ENCODE peak calls at places on chromosomes 3 and 15, in four cellular contexts. E, X, Y and D are unnamed samples. For H3K4me1, the result is how much of the 10 kb centered on the place peaks cover.

GRCh38 chr3:192851821-192852352 is 65.8 kb downstream of the MB21D2 start:
- DNase-seq in E (peak), X (peak), Y (no peak), D (no peak)

GRCh38 chr15:67865766-67866165 is 25.9 kb upstream of the RNU6-1 start:
- DNase-seq in E (no peak), X (no peak), Y (no peak), D (no peak)

GRCh38 chr3:24591661-24592555 is 97.3 kb upstream of the THRB start:
- DNase-seq in E (peak), X (peak), Y (no peak), D (no peak)

GRCh38 chr15:91521996-91522395 is 331.5 kb upstream of the SLCO3A1 start:
- DNase-seq in E (no peak), X (peak), Y (no peak), D (no peak)

GRCh38 chr3:12588039-12588673 is 31.3 kb downstream of the MKRN2 start:
- DNase-seq in E (no peak), X (no peak), Y (no peak), D (no peak)

GRCh38 chr3:129663045-129663446 is 56.6 kb upstream of the PLXND1 start:
- DNase-seq in E (no peak), X (peak), Y (no peak), D (no peak)

GRCh38 chr15:31147943-31148621 is 46.6 kb upstream of the TRPM1 start:
- DNase-seq in E (peak), X (no peak), Y (no peak), D (no peak)

GRCh38 chr3:33791477-33792166 is 6.8 kb upstream of the PDCD6IP start:
- DNase-seq in E (peak), X (peak), Y (no peak), D (no peak)

GRCh38 chr3:172515130-172515918 is 7.9 kb downstream of the TNFSF10 start:
- DNase-seq in E (no peak), X (no peak), Y (no peak), D (no peak)

GRCh38 chr3:12287727-12288465 is 974 bp upstream of the PPARG start:
- DNase-seq in E (peak), X (no peak), Y (peak), D (no peak)

GRCh38 chr3:117842086-117842485 is 1132.5 kb downstream of the TUSC7 start:
- DNase-seq in E (no peak), X (no peak), Y (no peak), D (no peak)

GRCh38 chr15:56432304-56432703 is 32.6 kb downstream of the MNS1 start:
- DNase-seq in E (no peak), X (no peak), Y (no peak), D (no peak)

GRCh38 chr3:123559040-123559861 is 25.6 kb downstream of the HACD2 start:
- DNase-seq in E (no peak), X (no peak), Y (peak), D (no peak)

GRCh38 chr3:62922326-62922725 is 47.1 kb upstream of the CADPS start:
- DNase-seq in E (no peak), X (no peak), Y (no peak), D (no peak)

GRCh38 chr3:21435871-21436270 is 315.1 kb downstream of the ZNF385D start:
- DNase-seq in E (no peak), X (no peak), Y (no peak), D (no peak)

GRCh38 chr3:56737001-56737400 is 53.9 kb upstream of the TASOR start:
- DNase-seq in E (no peak), X (no peak), Y (no peak), D (no peak)

GRCh38 chr3:81764665-81765064 is 3.2 kb upstream of the GBE1 start:
- DNase-seq in E (no peak), X (no peak), Y (no peak), D (no peak)

GRCh38 chr15:70272565-70273355 is 175.0 kb upstream of the TLE3 start:
- DNase-seq in E (no peak), X (no peak), Y (no peak), D (no peak)

GRCh38 chr3:128312271-128312670 is 154.4 kb downstream of the DNAJB8 start:
- DNase-seq in E (no peak), X (no peak), Y (no peak), D (no peak)

GRCh38 chr15:63517614-63518013 is 13.2 kb downstream of the USP3 start:
- DNase-seq in E (no peak), X (no peak), Y (no peak), D (no peak)

GRCh38 chr3:108006077-108006675 is 84.7 kb downstream of the CD47 start:
- DNase-seq in E (peak), X (peak), Y (no peak), D (no peak)

GRCh38 chr3:10674593-10674992 is 141.4 kb upstream of the SLC6A11 start:
- DNase-seq in E (no peak), X (no peak), Y (no peak), D (no peak)

GRCh38 chr3:23490459-23490858 is 287.3 kb downstream of the UBE2E2 start:
- DNase-seq in E (no peak), X (peak), Y (no peak), D (no peak)

GRCh38 chr3:180278583-180279188 is 241.9 kb upstream of the PEX5L start:
- DNase-seq in E (no peak), X (no peak), Y (no peak), D (no peak)

GRCh38 chr15:97470417-97470816 is 490.1 kb upstream of the ARRDC4 start:
- DNase-seq in E (no peak), X (no peak), Y (no peak), D (no peak)

GRCh38 chr15:33581032-33581431 is 270.3 kb downstream of the RYR3 start:
- DNase-seq in E (no peak), X (peak), Y (no peak), D (no peak)

GRCh38 chr3:189227249-189227648 is 55.5 kb downstream of the TPRG1 start:
- DNase-seq in E (no peak), X (no peak), Y (no peak), D (no peak)

GRCh38 chr15:67033521-67033920 is 31.9 kb upstream of the SMAD3 start:
- DNase-seq in E (peak), X (no peak), Y (no peak), D (peak)

GRCh38 chr3:138494607-138494929 is 60.2 kb downstream of the ESYT3 start:
- DNase-seq in E (no peak), X (no peak), Y (no peak), D (no peak)

GRCh38 chr15:82098674-82099073 is 52.9 kb upstream of the MEX3B start:
- DNase-seq in E (no peak), X (no peak), Y (no peak), D (no peak)

GRCh38 chr3:23240386-23240785 is 37.3 kb downstream of the UBE2E2 start:
- DNase-seq in E (no peak), X (no peak), Y (no peak), D (no peak)

GRCh38 chr3:123651449-123652345 is 66.8 kb upstream of the HACD2 start:
- DNase-seq in E (no peak), X (no peak), Y (no peak), D (no peak)

GRCh38 chr15:39131605-39132004 is 449.3 kb upstream of the THBS1 start:
- DNase-seq in E (no peak), X (no peak), Y (no peak), D (no peak)
- H3K4me1 ChIP-seq in E (under half), X (half or more), Y (under half), D (under half)

GRCh38 chr3:14430706-14431470 is 28.5 kb downstream of the SLC6A6 start:
- DNase-seq in E (no peak), X (peak), Y (no peak), D (no peak)
- H3K4me3 ChIP-seq in E (no peak), X (no peak), Y (no peak), D (peak)

DNA sequence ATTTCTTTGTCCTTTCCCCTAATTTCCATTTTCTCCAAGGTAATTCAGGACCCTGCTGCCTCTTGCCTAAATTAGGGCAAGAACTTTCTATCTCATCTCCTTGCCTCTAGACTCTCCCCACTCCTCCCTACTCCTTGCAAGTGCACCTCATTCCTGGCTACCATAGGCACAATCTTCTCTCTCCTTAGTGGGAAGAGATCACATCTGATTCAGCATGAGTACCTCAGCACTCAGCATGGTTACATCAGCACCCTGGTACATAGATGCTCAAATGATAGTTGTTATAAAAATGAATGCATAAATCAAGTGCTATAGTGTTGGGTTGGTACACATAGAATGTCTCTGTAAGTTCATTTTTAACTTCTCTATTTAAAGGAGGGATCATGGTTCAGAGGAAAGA is 313.4 kb upstream of the RASGRP1 start:
- DNase-seq in E (no peak), X (no peak), Y (no peak), D (no peak)
- H3K4me1 ChIP-seq in E (under half), X (under half), Y (under half), D (under half)

DNA sequence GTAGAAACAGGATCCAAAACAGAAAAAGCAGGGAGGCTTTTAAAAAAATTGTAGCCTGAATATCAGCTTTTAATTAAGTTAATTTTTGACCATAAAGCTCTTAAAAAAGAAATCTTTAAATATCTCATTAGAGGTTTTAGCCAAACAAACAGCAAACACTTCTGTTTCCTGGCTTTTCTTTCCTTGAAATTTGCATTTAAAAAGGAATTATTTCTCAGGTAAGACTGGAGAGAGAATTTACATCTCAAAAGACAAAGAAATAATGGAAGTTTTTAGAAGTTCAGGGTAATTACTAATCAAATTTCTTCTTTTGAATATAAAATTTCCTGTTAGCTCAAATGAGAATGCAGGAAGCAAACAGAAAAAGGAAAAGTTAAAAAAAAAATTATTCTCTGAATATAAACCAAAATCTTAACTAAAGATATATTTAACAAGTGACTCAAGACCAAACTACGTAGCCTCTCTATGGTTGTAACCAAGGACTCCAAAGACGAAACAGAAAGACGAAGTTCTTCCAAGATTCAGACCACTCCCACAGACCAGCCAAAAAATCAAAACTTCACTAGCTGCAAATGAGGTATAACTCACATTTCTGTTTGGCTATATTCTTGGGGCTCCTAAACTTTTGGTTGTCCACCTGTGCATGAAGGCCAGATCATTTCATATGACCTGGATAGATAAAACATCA is 846.6 kb upstream of the ALCAM start:
- DNase-seq in E (no peak), X (no peak), Y (no peak), D (no peak)
- H3K4me3 ChIP-seq in E (no peak), X (no peak), Y (no peak), D (no peak)

GRCh38 chr3:43964640-43965039 is 273.9 kb downstream of the ABHD5 start:
- DNase-seq in E (no peak), X (no peak), Y (no peak), D (no peak)
- H3K4me1 ChIP-seq in E (under half), X (under half), Y (under half), D (under half)

DNA sequence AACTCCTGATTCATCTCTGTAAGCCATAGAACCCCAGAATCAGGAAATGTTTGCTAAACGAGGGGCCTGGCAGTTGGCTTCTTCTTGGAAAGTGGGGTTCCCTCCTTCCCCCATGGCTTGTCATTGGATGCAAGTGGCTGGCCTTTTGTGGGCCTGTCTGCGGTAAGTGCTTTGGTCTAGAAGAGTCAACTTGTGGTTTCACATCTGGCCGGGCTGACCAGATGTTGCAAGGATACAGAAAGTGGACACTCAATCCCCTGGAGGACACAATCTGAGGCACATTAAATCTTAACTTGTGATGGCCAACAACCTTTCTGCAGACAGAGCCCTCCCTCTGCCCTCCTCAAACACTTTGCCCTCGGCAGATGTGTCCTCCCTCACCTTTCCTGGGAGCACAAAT is 1.1 kb downstream of the FAH start:
- DNase-seq in E (no peak), X (no peak), Y (no peak), D (no peak)
- H3K4me3 ChIP-seq in E (peak), X (peak), Y (peak), D (peak)

DNA sequence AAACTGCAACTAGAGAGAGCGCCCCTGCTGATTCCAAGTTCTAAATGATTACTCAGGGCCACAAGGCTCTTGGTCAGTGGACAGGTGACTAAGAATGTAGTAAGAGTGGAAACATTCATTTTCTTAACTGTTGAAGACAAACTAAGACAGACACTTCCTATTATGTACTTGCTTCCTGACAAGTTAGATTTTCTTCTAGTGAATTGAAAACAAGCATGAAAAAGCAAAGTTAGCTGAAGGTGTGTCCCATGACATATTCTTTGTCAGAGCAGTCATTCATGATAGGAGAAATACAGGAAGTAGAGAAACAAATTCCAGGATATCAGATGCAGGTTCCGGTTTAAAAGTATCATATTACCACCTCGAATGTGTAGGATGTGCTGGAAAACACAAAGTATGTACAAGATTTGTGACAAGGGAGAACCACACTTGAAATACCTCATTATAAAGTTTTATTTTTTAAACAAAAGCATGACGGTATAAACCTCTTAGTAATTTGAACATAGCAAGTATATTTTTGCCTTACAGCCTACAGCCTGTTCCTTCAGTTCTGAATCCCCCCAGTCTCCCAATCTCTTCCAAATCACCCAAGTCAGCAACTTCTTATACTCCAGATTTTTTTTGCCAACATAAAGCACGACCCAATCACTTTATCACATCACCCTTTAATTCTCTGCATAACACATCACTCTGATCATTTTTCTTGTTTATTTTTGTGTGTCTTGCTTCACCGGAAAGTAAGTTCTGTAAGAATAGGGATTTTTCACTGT is 6.2 kb downstream of the TSPAN3 start:
- DNase-seq in E (no peak), X (peak), Y (no peak), D (no peak)
- H3K4me1 ChIP-seq in E (under half), X (half or more), Y (under half), D (under half)

DNA sequence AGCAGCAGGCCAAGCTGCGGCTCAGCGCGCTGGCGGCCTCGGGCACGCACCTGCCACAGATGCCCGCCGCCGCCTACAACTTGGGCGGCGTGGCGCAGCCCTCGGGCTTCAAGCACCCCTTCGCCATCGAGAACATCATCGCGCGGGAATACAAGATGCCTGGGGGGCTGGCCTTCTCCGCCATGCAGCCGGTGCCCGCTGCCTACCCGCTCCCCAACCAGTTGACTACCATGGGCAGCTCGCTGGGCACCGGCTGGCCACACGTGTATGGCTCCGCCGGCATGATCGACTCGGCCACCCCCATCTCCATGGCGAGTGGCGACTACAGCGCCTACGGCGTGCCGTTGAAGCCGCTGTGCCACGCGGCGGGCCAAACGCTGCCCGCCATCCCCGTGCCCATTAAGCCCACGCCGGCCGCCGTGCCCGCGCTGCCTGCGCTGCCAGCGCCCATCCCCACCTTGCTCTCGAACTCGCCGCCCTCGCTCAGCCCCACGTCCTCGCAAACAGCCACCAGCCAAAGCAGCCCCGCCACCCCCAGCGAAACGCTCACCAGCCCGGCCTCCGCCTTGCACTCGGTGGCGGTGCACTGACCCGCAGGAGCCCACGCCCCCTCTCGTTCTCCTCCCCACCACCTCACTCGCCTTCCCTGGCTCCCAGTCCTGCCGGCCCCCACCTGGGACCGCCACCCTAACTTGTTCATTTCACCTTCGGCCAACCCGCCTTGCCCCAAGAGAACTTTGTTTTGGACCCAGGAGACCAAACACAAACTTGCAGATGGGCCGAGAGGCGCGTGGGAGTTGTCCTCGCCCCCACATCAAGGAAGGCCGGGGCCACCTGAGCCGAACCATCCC is 1.5 kb downstream of the FOXB1 start:
- DNase-seq in E (no peak), X (peak), Y (no peak), D (no peak)
- H3K4me3 ChIP-seq in E (peak), X (peak), Y (peak), D (peak)

GRCh38 chr15:40925863-40926658 is 3.1 kb upstream of the DLL4 start:
- DNase-seq in E (no peak), X (no peak), Y (no peak), D (peak)

GRCh38 chr15:40928975-40929729 is at the start of gene DLL4:
- DNase-seq in E (peak), X (peak), Y (no peak), D (peak)

GRCh38 chr15:40926659-40927496 is 2.3 kb upstream of the DLL4 start:
- DNase-seq in E (no peak), X (no peak), Y (no peak), D (no peak)

GRCh38 chr15:40928351-40928974 is 677 bp upstream of the DLL4 start:
- DNase-seq in E (no peak), X (peak), Y (no peak), D (no peak)

GRCh38 chr15:40927497-40928346 is 1.4 kb upstream of the DLL4 start:
- DNase-seq in E (no peak), X (no peak), Y (no peak), D (no peak)
- H3K4me1 ChIP-seq in E (under half), X (under half), Y (half or more), D (half or more)

GRCh38 chr3:187292186-187292585 is 649 bp upstream of the MASP1 start:
- DNase-seq in E (no peak), X (no peak), Y (no peak), D (no peak)
- H3K4me3 ChIP-seq in E (no peak), X (no peak), Y (no peak), D (no peak)